ENCODE peak calls at places on chromosomes 4 and X, in nine cellular contexts. I is activated CD4-positive, alpha-beta T cell treated with anti-CD3 and anti-CD28 coated beads, Interleukin-2, amount 10 ng/mL, durations not matched to agents 7 days and 5 days; D is activated CD4-positive, CD25-positive, alpha-beta regulatory T cell; U is SW480; J is GDM1; C is naive thymus-derived CD8-positive, alpha-beta T cell; G is activated T-cell treated with anti-CD3 and anti-CD28 coated beads, Interleukin-2, amount 50 U/mL, for 4 hours; H is hepatocyte; N is PC-3. Y is an unnamed sample.
A peak's percentile ranks its signal among the peaks of the same experiment; 100 is the strongest.

GRCh38 chr4:71752383-71753042 is 31.4 kb downstream of the GC start:
- DNase-seq in I (no peak), D (no peak), U (no peak), J (no peak), C (no peak), G (no peak), H (no peak), N (peak; percentile 48), Y (no peak)

GRCh38 chrX:16963216-16963615 is 16.8 kb downstream of the REPS2 start:
- DNase-seq in I (no peak), D (no peak), U (no peak), J (no peak), C (no peak), G (no peak), H (no peak), N (no peak), Y (no peak)

GRCh38 chrX:120459313-120459712 is 9.8 kb downstream of the LAMP2 start:
- DNase-seq in I (no peak), D (no peak), U (no peak), J (no peak), C (no peak), G (no peak), H (no peak), N (no peak), Y (no peak)

GRCh38 chrX:138756234-138756633 is 44.7 kb upstream of the FGF13 start:
- DNase-seq in I (no peak), D (no peak), U (peak; percentile 46), J (no peak), C (no peak), G (no peak), H (peak; percentile 51), N (peak; percentile 73), Y (no peak)

GRCh38 chr4:30828290-30828926 is 108.2 kb downstream of the PCDH7 start:
- DNase-seq in I (no peak), D (no peak), U (no peak), J (no peak), C (no peak), G (no peak), H (no peak), N (no peak), Y (no peak)

GRCh38 chr4:149292422-149293055 is 523.1 kb downstream of the IQCM start:
- DNase-seq in I (no peak), D (no peak), U (no peak), J (no peak), C (no peak), G (no peak), H (no peak), N (no peak), Y (no peak)

GRCh38 chr4:151671541-151672059 is 89.2 kb downstream of the GATB start:
- DNase-seq in I (no peak), D (no peak), U (no peak), J (no peak), C (no peak), G (no peak), H (no peak), N (no peak), Y (no peak)

GRCh38 chrX:49627030-49627777 is 28.4 kb downstream of the GAGE1 start:
- DNase-seq in I (peak; percentile 60), D (no peak), U (peak; percentile 5), J (no peak), C (peak; percentile 36), G (peak; percentile 17), H (no peak), N (peak; percentile 20), Y (no peak)

Y was measured in NCI-H187.